ENCODE peak calls at places on chromosomes 2 and 18, in nine cellular contexts. P, G, K, B, Q, T, E, S and J are unnamed samples.

GRCh38 chr18:31275722-31276463 is 42.1 kb upstream of the DSG1 start:
- DNase-seq in P (no peak), G (no peak), K (no peak), B (peak; percentile 83), Q (no peak), T (no peak), E (no peak), S (peak; percentile 74), J (no peak)

GRCh38 chr2:187358531-187358930 is 89.5 kb downstream of the CALCRL start:
- DNase-seq in P (no peak), G (no peak), K (no peak), B (no peak), Q (no peak), T (no peak), E (no peak), S (no peak), J (no peak)

GRCh38 chr2:10009271-10009810 is 34.0 kb upstream of the KLF11 start:
- DNase-seq in P (no peak), G (no peak), K (no peak), B (no peak), Q (no peak), T (no peak), E (no peak), S (no peak), J (no peak)

GRCh38 chr2:172615862-172616261 is 60.0 kb downstream of the PDK1 start:
- DNase-seq in P (no peak), G (no peak), K (no peak), B (no peak), Q (no peak), T (no peak), E (no peak), S (no peak), J (no peak)

GRCh38 chr2:199278099-199278498 is 179.6 kb downstream of the SATB2 start:
- DNase-seq in P (no peak), G (no peak), K (no peak), B (peak; percentile 9), Q (no peak), T (no peak), E (no peak), S (peak; percentile 91), J (no peak)

GRCh38 chr2:62344472-62344871 is 148.6 kb downstream of the B3GNT2 start:
- DNase-seq in P (no peak), G (no peak), K (no peak), B (peak; percentile 66), Q (no peak), T (no peak), E (no peak), S (peak; percentile 30), J (no peak)

GRCh38 chr2:28319118-28320008 is 73.3 kb upstream of the FOSL2 start:
- DNase-seq in P (no peak), G (no peak), K (no peak), B (no peak), Q (no peak), T (no peak), E (no peak), S (no peak), J (no peak)

GRCh38 chr2:102101844-102102635 is 40.5 kb upstream of the IL1R1 start:
- DNase-seq in P (no peak), G (no peak), K (no peak), B (no peak), Q (no peak), T (no peak), E (no peak), S (no peak), J (no peak)

GRCh38 chr2:111071480-111072143 is 49.1 kb upstream of the BCL2L11 start:
- DNase-seq in P (no peak), G (no peak), K (no peak), B (peak; percentile 76), Q (no peak), T (peak; percentile 45), E (peak; percentile 60), S (peak; percentile 92), J (peak; percentile 28)

GRCh38 chr2:30662268-30663131 is 144.7 kb downstream of the CAPN13 start:
- DNase-seq in P (no peak), G (no peak), K (no peak), B (no peak), Q (peak; percentile 77), T (no peak), E (peak; percentile 38), S (peak; percentile 51), J (no peak)